ENCODE peak calls at places on chromosomes 3 and 15, in nine cellular contexts. C is upper lobe of left lung, A is K562, O is IMR-90, L is sigmoid colon, E is HCT116, Z is testis, R is heart left ventricle, F is ovary. V is an unnamed sample.
A peak's percentile ranks its signal among the peaks of the same experiment; 100 is the strongest.

GRCh38 chr15:63019539-63020109 is 22.9 kb upstream of the TPM1 start:
- DNase-seq in L (peak; percentile 78), F (peak; percentile 40), A (no peak), O (peak; percentile 95), C (no peak), Z (no peak), E (peak; percentile 78), R (no peak), V (no peak)

GRCh38 chr15:75456710-75457109 is 5.2 kb upstream of the SIN3A start:
- DNase-seq in F (no peak), E (no peak), O (peak; percentile 25), A (peak; percentile 8), R (no peak), C (no peak), Z (no peak), L (no peak), V (no peak)

GRCh38 chr3:129648331-129648730 is 41.9 kb upstream of the PLXND1 start:
- DNase-seq in O (no peak), E (no peak), R (no peak), Z (no peak), L (no peak), A (no peak), C (no peak), F (no peak), V (no peak)

GRCh38 chr3:156218353-156218744 is 98.0 kb downstream of the KCNAB1 start:
- DNase-seq in O (peak; percentile 5), C (no peak), Z (no peak), R (no peak), F (no peak), A (no peak), E (no peak), L (no peak), V (no peak)

GRCh38 chr3:1967525-1967924 is 131.1 kb upstream of the CNTN4 start:
- DNase-seq in Z (no peak), F (no peak), O (no peak), C (no peak), R (no peak), E (no peak), L (no peak), A (no peak), V (no peak)

GRCh38 chr3:28726840-28727239 is 378.2 kb upstream of the AZI2 start:
- DNase-seq in R (peak; percentile 34), A (no peak), L (no peak), C (no peak), O (no peak), F (no peak), Z (peak; percentile 74), E (peak; percentile 44), V (peak; percentile 4)

GRCh38 chr3:135851201-135852061 is 114.1 kb upstream of the PPP2R3A start:
- DNase-seq in R (no peak), E (no peak), L (no peak), O (no peak), Z (no peak), C (no peak), F (no peak), A (no peak), V (no peak)

GRCh38 chr3:17891139-17891850 is 148.9 kb upstream of the TBC1D5 start:
- DNase-seq in R (no peak), F (no peak), O (peak; percentile 8), A (peak; percentile 39), C (no peak), E (no peak), L (no peak), Z (no peak), V (no peak)

GRCh38 chr3:114556832-114557231 is 263.0 kb downstream of the TIGIT start:
- DNase-seq in F (no peak), L (no peak), E (peak; percentile 45), R (no peak), Z (no peak), A (no peak), O (no peak), C (no peak), V (no peak)
- TF ChIP-seq POLR2A in F (no peak), L (no peak), E (no peak), R (no peak), Z (no peak), A (no peak), O (no peak), C (no peak), V (no peak)

GRCh38 chr3:72847751-72848702 is at the start of gene SHQ1:
- DNase-seq in L (peak; percentile 98), A (peak; percentile 96), E (peak; percentile 82), Z (peak; percentile 98), F (peak; percentile 96), C (peak; percentile 94), R (peak; percentile 97), O (peak; percentile 93), V (peak; percentile 95)
- TF ChIP-seq POLR2A in L (peak; percentile 36), A (peak; percentile 73), E (peak; percentile 65), Z (no peak), F (peak; percentile 39), C (peak; percentile 51), R (peak; percentile 71), O (peak; percentile 31), V (peak; percentile 72)

GRCh38 chr3:49805884-49806701 is 3.0 kb downstream of the INKA1 start:
- DNase-seq in E (no peak), L (peak; percentile 70), O (no peak), R (peak; percentile 70), A (peak; percentile 84), C (peak; percentile 64), Z (no peak), F (peak; percentile 61), V (peak; percentile 68)
- TF ChIP-seq POLR2A in E (no peak), L (no peak), O (no peak), R (no peak), A (peak; percentile 27), C (no peak), Z (no peak), F (no peak), V (no peak)

DNA sequence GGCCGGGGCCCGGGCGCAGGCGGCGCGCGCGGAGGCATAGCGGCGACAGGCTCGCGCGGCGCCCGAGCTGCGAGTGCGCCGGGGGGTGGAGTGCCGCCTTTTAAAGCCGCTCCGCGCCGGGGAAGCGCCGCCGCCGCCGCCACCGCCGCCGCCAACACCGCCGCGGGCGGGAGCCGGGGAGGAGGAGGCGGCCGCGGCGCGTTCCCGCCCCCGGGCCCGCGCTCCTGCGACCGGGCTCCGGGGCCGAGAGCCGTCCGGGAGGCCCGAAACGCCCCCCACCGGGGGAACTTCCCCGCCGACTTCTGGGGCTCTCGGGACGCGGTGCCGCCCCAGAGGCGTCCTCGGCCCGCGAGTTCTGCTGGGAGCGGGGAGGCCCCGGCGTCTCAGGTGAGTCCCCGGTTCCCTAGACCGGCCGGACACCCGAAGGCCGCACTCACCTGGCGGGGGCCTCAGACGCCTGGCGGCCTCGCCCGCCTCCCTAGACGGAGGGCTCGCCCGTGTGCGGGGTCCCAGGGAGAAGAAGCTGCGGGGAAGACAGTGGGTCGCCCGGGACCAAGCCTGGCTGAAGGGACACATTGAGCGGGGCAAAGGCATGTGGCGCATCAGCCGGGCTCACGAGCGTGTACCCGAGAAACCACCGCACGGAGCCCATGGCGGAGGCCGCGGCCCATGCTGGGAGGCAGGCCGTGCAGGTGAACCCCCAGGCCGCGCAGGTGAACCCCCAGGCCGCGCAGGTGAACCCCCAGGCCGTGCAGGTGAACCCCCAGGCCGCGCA is at the start of gene PCSK6:
- DNase-seq in E (no peak), F (no peak), O (no peak), R (no peak), C (peak; percentile 89), L (no peak), A (peak; percentile 49), Z (no peak), V (peak; percentile 73)
- TF ChIP-seq POLR2A in E (no peak), F (no peak), O (no peak), R (no peak), C (no peak), L (no peak), A (no peak), Z (no peak), V (no peak)

V was measured in erythroblast.